ENCODE peak calls at places on chromosomes 11 and 22, in five cellular contexts. Q is GM06990, R is uterus, A is tibial nerve, P is astrocyte. D is an unnamed sample.

GRCh38 chr11:65436412-65437032 is 13.9 kb downstream of the NEAT1 start:
- DNase-seq in R (peak), P (no peak), Q (no peak), A (peak), D (no peak)

GRCh38 chr11:102268985-102269470 is 48.3 kb upstream of the BIRC3 start:
- DNase-seq in Q (no peak), P (no peak), R (no peak), A (no peak), D (no peak)

GRCh38 chr11:120061761-120062560 is 76.0 kb downstream of the TRIM29 start:
- DNase-seq in R (no peak), Q (no peak), P (peak), A (no peak), D (no peak)

GRCh38 chr22:46563381-46564083 is 26.1 kb upstream of the CELSR1 start:
- DNase-seq in A (peak), R (no peak), P (no peak), Q (peak), D (no peak)

GRCh38 chr11:42407379-42407778 is 904.4 kb upstream of the API5 start:
- DNase-seq in A (no peak), Q (no peak), P (no peak), R (no peak), D (peak)

GRCh38 chr11:44957051-44957515 is 6.4 kb upstream of the TP53I11 start:
- DNase-seq in P (no peak), A (no peak), Q (no peak), R (no peak), D (no peak)

GRCh38 chr11:72234920-72235319 is 9.1 kb downstream of the PHOX2A start:
- DNase-seq in A (no peak), P (no peak), R (no peak), Q (no peak), D (no peak)

GRCh38 chr11:95706974-95707387 is 82.6 kb downstream of the FAM76B start:
- DNase-seq in R (no peak), P (no peak), A (no peak), Q (no peak), D (no peak)

GRCh38 chr22:23146842-23147205 is 1.5 kb downstream of the RAB36 start:
- DNase-seq in A (no peak), P (no peak), R (no peak), Q (no peak), D (no peak)

GRCh38 chr11:124204008-124204407 is 20.9 kb downstream of the OR10D3 start:
- DNase-seq in A (no peak), R (no peak), Q (no peak), P (no peak), D (no peak)

GRCh38 chr11:117734596-117734995 is 62.4 kb downstream of the DSCAML1 start:
- DNase-seq in P (no peak), Q (no peak), A (no peak), R (no peak), D (no peak)

GRCh38 chr22:40524392-40525249 is 111.9 kb downstream of the MRTFA start:
- DNase-seq in Q (no peak), R (no peak), P (no peak), A (no peak), D (no peak)

GRCh38 chr11:68120212-68121066 is 749 bp downstream of the CHKA start:
- DNase-seq in P (peak), Q (peak), R (peak), A (peak), D (no peak)

GRCh38 chr22:23245045-23245798 is 64.9 kb downstream of the BCR start:
- DNase-seq in A (no peak), P (peak), Q (no peak), R (no peak), D (no peak)

GRCh38 chr11:119195680-119196079 is 10.4 kb downstream of the NHERF4 start:
- DNase-seq in P (peak), Q (no peak), A (no peak), R (no peak), D (no peak)

GRCh38 chr11:6328321-6328720 is 8.0 kb upstream of the CAVIN3 start:
- DNase-seq in Q (no peak), A (no peak), R (no peak), P (peak), D (no peak)

GRCh38 chr11:89660234-89660633 is 49.9 kb upstream of the TRIM77 start:
- DNase-seq in A (no peak), P (no peak), Q (no peak), R (no peak), D (no peak)

GRCh38 chr11:34623463-34623862 is 2.6 kb downstream of the EHF start:
- DNase-seq in A (no peak), Q (no peak), P (no peak), R (no peak), D (no peak)

GRCh38 chr11:68998390-68998911 is 14.6 kb downstream of the MRGPRF start:
- DNase-seq in Q (no peak), P (no peak), R (no peak), A (peak), D (no peak)

GRCh38 chr11:22304337-22304961 is 33.7 kb upstream of the SLC17A6 start:
- DNase-seq in P (peak), Q (no peak), R (no peak), A (no peak), D (peak)

GRCh38 chr22:42967933-42968332 is 47.0 kb downstream of the PACSIN2 start:
- DNase-seq in A (no peak), P (no peak), Q (no peak), R (peak), D (no peak)

GRCh38 chr11:64445651-64446050 is 86.7 kb downstream of the RPS6KA4 start:
- DNase-seq in R (no peak), Q (no peak), A (no peak), P (no peak), D (no peak)

GRCh38 chr11:107669893-107670601 is 41.8 kb downstream of the SLN start:
- DNase-seq in R (no peak), Q (no peak), A (no peak), P (no peak), D (no peak)

GRCh38 chr11:132519226-132519860 is 1013.0 kb downstream of the OPCML start:
- DNase-seq in Q (no peak), A (no peak), P (peak), R (no peak), D (no peak)

GRCh38 chr11:40384991-40385390 is 1074.5 kb downstream of the LRRC4C start:
- DNase-seq in A (no peak), Q (no peak), P (peak), R (no peak), D (no peak)

GRCh38 chr11:78151804-78152203 is 12.4 kb upstream of the ALG8 start:
- DNase-seq in A (no peak), P (no peak), R (no peak), Q (no peak), D (no peak)

GRCh38 chr22:41822289-41823057 is 10.4 kb upstream of the SREBF2 start:
- DNase-seq in A (no peak), P (peak), Q (peak), R (no peak), D (peak)

GRCh38 chr11:82718307-82718706 is 15.4 kb downstream of the FAM181B start:
- DNase-seq in R (no peak), A (no peak), Q (no peak), P (peak), D (no peak)

GRCh38 chr22:41862160-41862529 is 29.2 kb downstream of the SREBF2 start:
- DNase-seq in P (peak), Q (peak), R (no peak), A (no peak), D (no peak)

GRCh38 chr11:85826096-85826855 is 15.3 kb upstream of the SYTL2 start:
- DNase-seq in Q (no peak), P (no peak), A (no peak), R (peak), D (no peak)

GRCh38 chr11:13668957-13669521 is 571 bp downstream of the FAR1 start:
- DNase-seq in A (no peak), Q (peak), P (no peak), R (no peak), D (peak)

GRCh38 chr11:67438121-67438902 is 830 bp upstream of the PTPRCAP start:
- DNase-seq in R (no peak), P (no peak), Q (peak), A (no peak), D (no peak)

GRCh38 chr11:57792870-57793269 is 31.3 kb downstream of the CTNND1 start:
- DNase-seq in A (no peak), R (no peak), Q (no peak), P (no peak), D (no peak)

GRCh38 chr22:41481131-41481830 is 12.4 kb downstream of the ACO2 start:
- DNase-seq in R (peak), P (peak), Q (no peak), A (no peak), D (no peak)

GRCh38 chr11:45982656-45983470 is 60.4 kb downstream of the LARGE2 start:
- DNase-seq in A (no peak), R (peak), Q (no peak), P (peak), D (no peak)

GRCh38 chr11:63866211-63866610 is 27.3 kb downstream of the MARK2 start:
- DNase-seq in P (peak), A (peak), R (peak), Q (peak), D (peak)

GRCh38 chr11:78696177-78696576 is 121.5 kb upstream of the NARS2 start:
- DNase-seq in Q (no peak), P (no peak), R (no peak), A (no peak), D (no peak)

GRCh38 chr11:7548659-7549283 is 35.0 kb downstream of the PPFIBP2 start:
- DNase-seq in R (no peak), Q (peak), A (no peak), P (no peak), D (no peak)

GRCh38 chr11:44589301-44589700 is 23.8 kb downstream of the CD82 start:
- DNase-seq in Q (no peak), A (no peak), R (no peak), P (peak), D (peak)

GRCh38 chr11:93922830-93923229 is 72.4 kb upstream of the VSTM5 start:
- DNase-seq in Q (no peak), P (no peak), R (no peak), A (no peak), D (no peak)

GRCh38 chr11:93917673-93918072 is 67.3 kb upstream of the VSTM5 start:
- DNase-seq in A (no peak), P (no peak), R (no peak), Q (no peak), D (no peak)

DNA sequence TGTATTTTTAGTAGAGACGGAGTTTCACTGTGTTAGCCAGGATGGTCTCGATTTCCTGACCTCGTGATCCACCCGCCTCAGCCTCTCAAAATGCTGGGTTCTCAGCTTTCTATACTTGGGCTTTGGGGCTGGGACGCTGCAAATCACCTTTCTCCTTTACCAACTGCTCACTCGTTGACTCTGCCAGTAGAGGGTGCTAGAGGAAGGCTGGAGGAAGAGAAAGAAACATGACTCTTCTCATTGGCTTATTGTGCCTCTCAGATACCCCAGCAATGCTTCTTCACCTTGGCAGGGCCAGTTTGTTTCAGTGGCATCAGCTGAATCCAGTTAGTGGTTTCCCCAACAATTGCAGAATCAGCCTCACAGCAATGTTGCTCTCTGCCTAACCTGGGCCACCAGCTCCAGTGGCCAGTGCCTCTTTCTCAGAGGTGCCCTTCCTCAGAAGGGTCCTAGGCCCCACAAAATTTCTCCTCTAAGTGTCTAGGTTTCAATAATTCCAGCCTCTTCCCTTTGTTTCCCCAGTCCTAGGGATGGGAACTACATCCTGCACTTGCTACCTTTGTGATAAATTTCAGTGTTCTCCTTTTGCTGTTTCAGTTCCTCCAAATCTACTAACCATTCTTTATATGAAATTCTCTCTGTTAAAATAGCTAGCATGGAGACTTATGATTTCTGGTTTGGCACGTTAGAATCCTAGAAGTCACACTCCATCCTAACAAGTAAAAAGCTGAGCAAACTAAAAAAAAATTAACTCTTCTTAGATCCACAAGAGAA is 71.5 kb upstream of the VSTM5 start:
- DNase-seq in A (no peak), P (peak), Q (peak), R (no peak), D (peak)
- TF ChIP-seq CTCF in A (no peak), P (peak), Q (peak), R (no peak), D (peak)

GRCh38 chr22:28341001-28341400 is 338.6 kb downstream of the TTC28 start:
- DNase-seq in R (no peak), Q (no peak), A (no peak), P (peak), D (no peak)
- H3K4me3 ChIP-seq in R (no peak), Q (no peak), A (no peak), P (no peak), D (no peak)

DNA sequence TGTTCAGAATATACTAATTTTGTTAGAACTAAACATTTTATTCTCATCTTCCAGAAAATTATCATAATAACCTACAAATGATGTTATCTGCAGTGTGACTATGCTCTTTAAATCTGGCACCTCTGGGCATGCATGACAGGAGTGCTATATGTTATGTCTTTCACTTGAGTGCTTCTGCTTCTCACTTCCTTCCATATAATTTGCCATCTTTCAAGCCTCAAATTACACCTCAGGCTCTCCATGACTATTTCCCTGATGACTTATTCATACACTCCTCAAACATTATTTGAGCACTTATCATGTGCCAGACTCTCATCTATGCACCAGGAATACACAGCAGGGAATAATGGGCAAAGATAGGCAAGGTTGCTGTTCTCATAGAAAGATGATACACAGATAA is 219.3 kb upstream of the POU2AF2 start:
- DNase-seq in A (no peak), Q (no peak), P (no peak), R (no peak), D (no peak)
- TF ChIP-seq CTCF in A (no peak), Q (no peak), P (no peak), R (no peak), D (no peak)

GRCh38 chr22:50191041-50191740 is 5.5 kb downstream of the TRABD start:
- DNase-seq in Q (peak), R (no peak), A (no peak), P (no peak), D (no peak)

GRCh38 chr22:50188356-50188755 is 2.6 kb downstream of the TRABD start:
- DNase-seq in Q (no peak), A (no peak), R (no peak), P (no peak), D (no peak)

GRCh38 chr22:50190182-50190951 is 4.7 kb downstream of the TRABD start:
- DNase-seq in Q (peak), R (peak), P (peak), A (peak), D (no peak)

GRCh38 chr22:50189184-50189848 is 3.6 kb downstream of the TRABD start:
- DNase-seq in A (no peak), Q (no peak), P (no peak), R (no peak), D (no peak)

DNA sequence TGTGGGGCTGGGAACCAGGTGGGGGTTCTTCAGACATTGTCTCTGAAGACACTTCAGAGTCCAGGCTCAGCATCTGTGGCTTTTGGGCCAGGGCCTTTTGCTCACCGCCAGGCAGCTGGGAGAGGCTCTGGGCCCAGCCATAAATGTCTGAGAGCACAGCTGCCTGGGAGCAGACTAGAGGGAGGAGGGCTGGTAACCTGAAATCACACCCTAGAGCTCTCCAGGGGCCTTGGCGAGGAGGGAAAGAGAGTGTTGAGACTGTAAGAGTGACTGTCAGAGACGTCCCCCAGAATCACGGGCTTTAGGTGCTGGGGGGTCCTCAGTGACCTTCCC is 4.1 kb downstream of the TRABD start:
- DNase-seq in R (no peak), Q (no peak), P (no peak), A (no peak), D (no peak)
- H3K4me3 ChIP-seq in R (peak), Q (peak), P (no peak), A (peak), D (peak)

GRCh38 chr11:70568504-70569172 is 170.3 kb downstream of the CTTN start:
- DNase-seq in R (no peak), A (peak), P (peak), Q (no peak), D (no peak)
- TF ChIP-seq CTCF in R (no peak), A (no peak), P (no peak), Q (no peak), D (no peak)

GRCh38 chr11:84722583-84723108 is 904.5 kb downstream of the DLG2 start:
- DNase-seq in P (no peak), A (no peak), R (no peak), Q (no peak), D (no peak)

GRCh38 chr11:84720706-84721402 is 906.3 kb downstream of the DLG2 start:
- DNase-seq in Q (no peak), P (no peak), A (no peak), R (no peak), D (no peak)

GRCh38 chr11:84721561-84721961 is 905.6 kb downstream of the DLG2 start:
- DNase-seq in R (no peak), A (no peak), P (no peak), Q (no peak), D (no peak)

GRCh38 chr11:84714316-84714780 is 912.8 kb downstream of the DLG2 start:
- DNase-seq in A (no peak), P (peak), Q (no peak), R (no peak), D (peak)

GRCh38 chr11:84719935-84720577 is 907.1 kb downstream of the DLG2 start:
- DNase-seq in Q (no peak), P (no peak), A (no peak), R (no peak), D (no peak)
- H3K4me3 ChIP-seq in Q (no peak), P (peak), A (peak), R (peak), D (no peak)

DNA sequence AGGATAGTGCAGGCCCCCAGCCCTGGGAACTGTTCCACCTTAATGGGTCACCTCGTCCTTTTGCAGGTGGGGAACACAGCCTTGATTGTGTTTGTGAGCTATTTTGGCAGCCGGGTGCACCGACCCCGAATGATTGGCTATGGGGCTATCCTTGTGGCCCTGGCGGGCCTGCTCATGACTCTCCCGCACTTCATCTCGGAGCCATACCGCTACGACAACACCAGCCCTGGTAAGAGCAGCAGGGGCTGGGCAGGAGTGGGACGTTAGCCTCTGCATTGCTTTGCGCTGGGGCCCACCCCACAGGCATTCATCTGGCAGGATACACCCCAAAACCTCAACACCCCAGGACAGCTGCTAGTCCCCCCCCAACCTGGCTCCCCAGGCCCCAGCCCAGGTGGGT is 14.8 kb downstream of the SLCO2B1 start:
- DNase-seq in A (no peak), Q (no peak), P (no peak), R (no peak), D (no peak)
- TF ChIP-seq CTCF in A (no peak), Q (no peak), P (no peak), R (no peak), D (no peak)

DNA sequence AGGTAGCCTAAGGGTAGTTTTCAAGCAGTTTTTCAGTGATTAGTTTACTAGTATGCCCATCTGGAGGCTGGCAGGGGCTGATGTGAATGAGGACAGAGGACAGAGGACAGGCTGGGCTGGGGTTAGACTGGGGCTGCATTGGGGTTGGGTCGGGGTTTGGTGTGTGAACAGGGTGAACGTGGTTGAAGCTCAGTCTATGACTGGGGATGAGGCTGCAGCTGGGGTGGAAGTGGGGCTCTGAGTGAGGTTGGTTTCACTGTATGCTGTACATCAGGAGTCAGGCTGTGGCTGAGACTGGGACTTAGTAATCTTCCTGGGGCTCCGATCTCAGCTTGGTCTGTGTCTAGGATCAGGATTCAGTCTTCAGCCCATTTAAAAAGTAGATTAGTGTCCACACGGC is 451 bp downstream of the OR51E1 start:
- DNase-seq in R (no peak), A (no peak), Q (no peak), P (no peak), D (no peak)
- H3K4me3 ChIP-seq in R (no peak), A (peak), Q (no peak), P (no peak), D (peak)

D was measured in LNCaP clone FGC.